ENCODE peak calls at places on chromosomes 13 and 19, in ten cellular contexts. One of them, this sample, is unnamed.

GRCh38 chr13:26601669-26602068 is 44.2 kb downstream of the WASF3 start:
- DNase-seq in A549: no peak
- DNase-seq in H54: no peak
- DNase-seq in tibial nerve: no peak
- DNase-seq in lower leg skin: no peak
- DNase-seq in suprapubic skin: no peak
- DNase-seq in body of pancreas: no peak
- DNase-seq in esophagus squamous epithelium: no peak
- DNase-seq in uterus: no peak
- DNase-seq in stomach: no peak
- DNase-seq in this sample: no peak

GRCh38 chr19:35959040-35959967 is 23.1 kb downstream of the LRFN3 start:
- DNase-seq in esophagus squamous epithelium: no peak
- DNase-seq in body of pancreas: no peak
- DNase-seq in A549: no peak
- DNase-seq in H54: no peak
- DNase-seq in lower leg skin: no peak
- DNase-seq in stomach: peak; percentile 60
- DNase-seq in suprapubic skin: no peak
- DNase-seq in tibial nerve: no peak
- DNase-seq in uterus: peak; percentile 35
- DNase-seq in this sample: peak; percentile 55

GRCh38 chr19:45515081-45515624 is 7.9 kb downstream of the VASP start:
- DNase-seq in uterus: no peak
- DNase-seq in tibial nerve: no peak
- DNase-seq in A549: no peak
- DNase-seq in stomach: no peak
- DNase-seq in lower leg skin: peak; percentile 90
- DNase-seq in esophagus squamous epithelium: no peak
- DNase-seq in H54: no peak
- DNase-seq in suprapubic skin: no peak
- DNase-seq in body of pancreas: no peak
- DNase-seq in this sample: no peak

GRCh38 chr13:113616991-113617749 is 32.6 kb downstream of the TFDP1 start:
- DNase-seq in tibial nerve: no peak
- DNase-seq in suprapubic skin: no peak
- DNase-seq in uterus: no peak
- DNase-seq in H54: no peak
- DNase-seq in esophagus squamous epithelium: no peak
- DNase-seq in lower leg skin: no peak
- DNase-seq in A549: no peak
- DNase-seq in stomach: peak; percentile 44
- DNase-seq in body of pancreas: no peak
- DNase-seq in this sample: no peak

GRCh38 chr19:17556995-17557394 is 1.5 kb downstream of the COLGALT1 start:
- DNase-seq in A549: no peak
- DNase-seq in stomach: no peak
- DNase-seq in H54: no peak
- DNase-seq in uterus: no peak
- DNase-seq in body of pancreas: no peak
- DNase-seq in lower leg skin: no peak
- DNase-seq in esophagus squamous epithelium: no peak
- DNase-seq in tibial nerve: no peak
- DNase-seq in suprapubic skin: no peak
- DNase-seq in this sample: no peak

GRCh38 chr19:33175156-33175782 is 18.9 kb upstream of the LRP3 start:
- DNase-seq in tibial nerve: no peak
- DNase-seq in A549: no peak
- DNase-seq in suprapubic skin: no peak
- DNase-seq in stomach: no peak
- DNase-seq in lower leg skin: no peak
- DNase-seq in H54: no peak
- DNase-seq in uterus: no peak
- DNase-seq in body of pancreas: no peak
- DNase-seq in esophagus squamous epithelium: no peak
- DNase-seq in this sample: no peak

GRCh38 chr19:56085571-56086275 is 35.4 kb downstream of the ZNF787 start:
- DNase-seq in A549: no peak
- DNase-seq in esophagus squamous epithelium: no peak
- DNase-seq in H54: no peak
- DNase-seq in tibial nerve: no peak
- DNase-seq in stomach: no peak
- DNase-seq in uterus: no peak
- DNase-seq in suprapubic skin: no peak
- DNase-seq in body of pancreas: no peak
- DNase-seq in lower leg skin: no peak
- DNase-seq in this sample: peak; percentile 13

GRCh38 chr13:84399320-84400085 is 517.2 kb upstream of the SLITRK1 start:
- DNase-seq in lower leg skin: no peak
- DNase-seq in esophagus squamous epithelium: no peak
- DNase-seq in tibial nerve: no peak
- DNase-seq in H54: no peak
- DNase-seq in uterus: no peak
- DNase-seq in A549: no peak
- DNase-seq in body of pancreas: no peak
- DNase-seq in suprapubic skin: no peak
- DNase-seq in stomach: no peak
- DNase-seq in this sample: no peak

GRCh38 chr19:48963371-48964204 is 1.5 kb upstream of the FTL start:
- DNase-seq in stomach: peak; percentile 77
- DNase-seq in H54: peak; percentile 55
- DNase-seq in esophagus squamous epithelium: no peak
- DNase-seq in uterus: peak; percentile 84
- DNase-seq in lower leg skin: peak; percentile 97
- DNase-seq in suprapubic skin: no peak
- DNase-seq in tibial nerve: peak; percentile 68
- DNase-seq in A549: peak; percentile 92
- DNase-seq in body of pancreas: peak; percentile 72
- DNase-seq in this sample: peak; percentile 72
- TF ChIP-seq POLR2A in stomach: no peak
- TF ChIP-seq POLR2A in H54: no peak
- TF ChIP-seq POLR2A in esophagus squamous epithelium: no peak
- TF ChIP-seq POLR2A in uterus: peak; percentile 68
- TF ChIP-seq POLR2A in lower leg skin: no peak
- TF ChIP-seq POLR2A in suprapubic skin: peak; percentile 7
- TF ChIP-seq POLR2A in tibial nerve: peak; percentile 43
- TF ChIP-seq POLR2A in A549: peak; percentile 35
- TF ChIP-seq POLR2A in body of pancreas: no peak
- TF ChIP-seq POLR2A in this sample: peak; percentile 46

GRCh38 chr19:37217533-37217854 is 520 bp upstream of the ZNF383 start:
- DNase-seq in suprapubic skin: no peak
- DNase-seq in stomach: no peak
- DNase-seq in tibial nerve: no peak
- DNase-seq in A549: no peak
- DNase-seq in body of pancreas: no peak
- DNase-seq in esophagus squamous epithelium: no peak
- DNase-seq in uterus: no peak
- DNase-seq in H54: peak; percentile 89
- DNase-seq in lower leg skin: no peak
- DNase-seq in this sample: peak; percentile 70
- TF ChIP-seq POLR2A in suprapubic skin: no peak
- TF ChIP-seq POLR2A in stomach: no peak
- TF ChIP-seq POLR2A in tibial nerve: no peak
- TF ChIP-seq POLR2A in A549: no peak
- TF ChIP-seq POLR2A in body of pancreas: no peak
- TF ChIP-seq POLR2A in esophagus squamous epithelium: no peak
- TF ChIP-seq POLR2A in uterus: no peak
- TF ChIP-seq POLR2A in H54: no peak
- TF ChIP-seq POLR2A in lower leg skin: no peak
- TF ChIP-seq POLR2A in this sample: no peak

DNA sequence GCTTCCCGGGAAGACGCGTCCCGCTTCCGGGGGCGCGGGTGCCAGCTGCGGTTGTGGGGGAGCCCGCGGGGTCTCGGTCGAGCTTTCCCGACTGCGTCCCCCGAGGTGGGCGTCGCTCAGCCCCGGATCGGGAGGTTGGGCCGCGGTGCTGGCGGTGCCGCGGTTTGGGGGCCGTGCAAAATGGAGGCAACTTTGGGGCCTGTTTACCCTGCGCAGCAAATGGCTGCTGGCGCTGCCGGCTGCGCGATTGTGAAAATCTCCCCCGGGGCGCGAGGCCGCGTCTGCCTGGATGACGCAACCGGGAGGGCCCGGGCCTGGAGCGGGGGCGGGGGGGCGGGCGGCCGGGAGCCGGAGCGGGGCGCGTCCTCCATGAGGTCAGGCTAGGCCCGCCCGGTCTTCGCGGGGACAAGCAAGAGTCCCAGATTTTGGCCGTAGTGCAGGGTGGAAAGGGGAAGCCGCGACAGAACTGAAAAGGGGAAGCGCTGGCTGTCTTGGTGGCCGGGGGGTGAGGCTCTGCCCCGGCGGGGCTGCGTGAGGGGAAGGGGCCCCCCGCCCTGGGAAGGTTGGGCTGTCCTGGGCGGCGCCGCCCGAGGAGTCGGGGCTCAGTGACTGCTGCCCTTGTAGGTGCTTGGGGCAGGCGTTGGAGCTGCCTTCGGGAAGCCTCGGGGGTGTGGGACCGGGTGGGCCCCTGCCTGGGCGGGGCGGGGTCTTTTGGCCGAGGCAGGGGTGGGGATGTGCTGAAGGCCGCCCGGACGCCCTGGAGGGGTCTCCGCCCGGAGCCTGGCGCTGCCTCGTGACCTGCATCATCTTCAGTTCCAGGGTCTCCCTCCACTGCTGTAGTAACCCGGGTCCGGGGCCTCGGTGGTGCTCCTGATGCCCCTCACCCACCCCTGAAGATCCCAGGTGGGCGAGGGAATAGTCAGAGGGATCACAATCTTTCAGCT is 11.1 kb downstream of the PEAK3 start:
- DNase-seq in H54: peak; percentile 82
- DNase-seq in suprapubic skin: peak; percentile 94
- DNase-seq in stomach: peak; percentile 82
- DNase-seq in A549: peak; percentile 46
- DNase-seq in tibial nerve: peak; percentile 83
- DNase-seq in lower leg skin: peak; percentile 98
- DNase-seq in uterus: peak; percentile 90
- DNase-seq in body of pancreas: peak; percentile 85
- DNase-seq in esophagus squamous epithelium: peak; percentile 58
- DNase-seq in this sample: no peak
- TF ChIP-seq POLR2A in H54: no peak
- TF ChIP-seq POLR2A in suprapubic skin: no peak
- TF ChIP-seq POLR2A in stomach: no peak
- TF ChIP-seq POLR2A in A549: no peak
- TF ChIP-seq POLR2A in tibial nerve: peak; percentile 86
- TF ChIP-seq POLR2A in lower leg skin: no peak
- TF ChIP-seq POLR2A in uterus: peak; percentile 80
- TF ChIP-seq POLR2A in body of pancreas: peak; percentile 88
- TF ChIP-seq POLR2A in esophagus squamous epithelium: no peak
- TF ChIP-seq POLR2A in this sample: peak; percentile 32

DNA sequence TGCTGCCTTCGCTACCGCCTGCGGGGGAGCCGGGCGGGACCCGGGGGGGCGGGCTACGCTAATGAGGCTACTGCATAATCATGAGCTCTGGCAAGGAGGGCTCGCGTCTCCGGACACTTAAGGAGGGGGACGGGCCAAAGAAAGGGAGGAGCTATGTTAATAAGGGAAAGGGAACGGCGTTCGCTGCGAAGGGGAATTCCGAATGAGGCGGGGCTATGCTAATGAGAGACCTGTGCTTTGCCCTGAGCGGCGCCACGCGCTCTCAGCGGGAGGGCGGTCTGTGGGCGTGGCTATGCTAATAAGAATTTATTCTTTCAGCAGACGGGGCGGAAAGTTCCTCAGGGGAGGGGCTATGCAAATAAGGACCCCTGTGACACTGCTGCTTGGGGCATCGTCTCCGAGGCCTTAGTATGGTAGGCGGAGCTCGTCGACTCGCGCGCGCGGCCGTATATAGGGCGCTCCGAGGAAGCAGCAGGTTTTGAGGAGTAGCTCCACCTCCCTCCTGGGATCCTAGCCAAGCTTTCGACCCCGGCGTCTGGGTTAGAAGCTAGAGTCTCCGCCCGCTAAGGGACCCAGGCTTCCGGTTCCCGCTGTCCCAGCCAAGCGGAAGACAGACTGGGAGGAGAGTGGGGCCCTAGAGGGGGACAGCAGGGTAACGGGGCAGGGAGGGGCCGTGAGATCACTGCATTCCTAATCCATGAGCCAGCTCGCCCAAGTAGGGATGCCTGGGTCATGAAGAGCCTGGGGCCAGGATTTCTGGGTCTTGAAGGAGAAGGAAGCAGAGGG is at the start of gene RRAS:
- DNase-seq in A549: peak; percentile 99
- DNase-seq in H54: peak; percentile 99
- DNase-seq in stomach: peak; percentile 100
- DNase-seq in esophagus squamous epithelium: peak; percentile 99
- DNase-seq in uterus: peak; percentile 99
- DNase-seq in suprapubic skin: peak; percentile 100
- DNase-seq in lower leg skin: peak; percentile 100
- DNase-seq in tibial nerve: peak; percentile 99
- DNase-seq in body of pancreas: peak; percentile 100
- DNase-seq in this sample: peak; percentile 96
- TF ChIP-seq POLR2A in A549: no peak
- TF ChIP-seq POLR2A in H54: peak; percentile 53
- TF ChIP-seq POLR2A in stomach: no peak
- TF ChIP-seq POLR2A in esophagus squamous epithelium: no peak
- TF ChIP-seq POLR2A in uterus: peak; percentile 93
- TF ChIP-seq POLR2A in suprapubic skin: peak; percentile 89
- TF ChIP-seq POLR2A in lower leg skin: no peak
- TF ChIP-seq POLR2A in tibial nerve: peak; percentile 88
- TF ChIP-seq POLR2A in body of pancreas: peak; percentile 95
- TF ChIP-seq POLR2A in this sample: peak; percentile 86

This sample was measured in GM12892.